ENCODE peak calls at places on chromosomes 16 and 17, in seven cellular contexts. Y, M, D, E, R, A and J are unnamed samples.

GRCh38 chr16:11691235-11691634 is 23.0 kb downstream of the SNN start:
- DNase-seq in Y (no peak), M (no peak), D (no peak), E (no peak), R (no peak), A (no peak), J (no peak)

GRCh38 chr17:53353919-53354351 is 468.8 kb upstream of the KIF2B start:
- DNase-seq in Y (peak), M (no peak), D (no peak), E (no peak), R (no peak), A (no peak), J (peak)

GRCh38 chr16:23030001-23030400 is 119.3 kb downstream of the USP31 start:
- DNase-seq in Y (no peak), M (no peak), D (no peak), E (no peak), R (no peak), A (no peak), J (no peak)

GRCh38 chr16:88355093-88355388 is 27.7 kb upstream of the ZNF469 start:
- DNase-seq in Y (no peak), M (no peak), D (no peak), E (no peak), R (no peak), A (no peak), J (no peak)

GRCh38 chr17:73990290-73990689 is 213.2 kb upstream of the RPL38 start:
- DNase-seq in Y (no peak), M (no peak), D (no peak), E (no peak), R (no peak), A (no peak), J (no peak)

GRCh38 chr16:69311533-69312388 is 611 bp downstream of the VPS4A start:
- DNase-seq in Y (no peak), M (no peak), D (peak), E (no peak), R (no peak), A (no peak), J (peak)

GRCh38 chr16:85444879-85445778 is 168.0 kb upstream of the GSE1 start:
- DNase-seq in Y (peak), M (no peak), D (no peak), E (no peak), R (no peak), A (peak), J (no peak)

GRCh38 chr17:42680331-42680808 is 1.3 kb downstream of the CCR10 start:
- DNase-seq in Y (no peak), M (peak), D (no peak), E (no peak), R (no peak), A (peak), J (no peak)

GRCh38 chr17:13702266-13702665 is 100.5 kb upstream of the HS3ST3A1 start:
- DNase-seq in Y (no peak), M (peak), D (peak), E (peak), R (no peak), A (no peak), J (peak)

GRCh38 chr17:68993112-68993511 is 37.9 kb upstream of the ABCA8 start:
- DNase-seq in Y (no peak), M (peak), D (no peak), E (peak), R (no peak), A (no peak), J (peak)

GRCh38 chr17:45147581-45148182 is 593 bp upstream of the HEXIM1 start:
- DNase-seq in Y (peak), M (peak), D (peak), E (peak), R (no peak), A (peak), J (peak)

GRCh38 chr16:48537275-48537674 is 72.7 kb downstream of the N4BP1 start:
- DNase-seq in Y (no peak), M (no peak), D (no peak), E (no peak), R (no peak), A (no peak), J (no peak)